ENCODE peak calls at places on chromosomes 1 and 21, in five cellular contexts. Q is tibial nerve, T is vagina, O is pancreas, P is mesendoderm. B is an unnamed sample.

GRCh38 chr1:154141240-154141639 is 13.6 kb downstream of the NUP210L start:
- DNase-seq in T (no peak), Q (no peak), O (no peak), P (no peak), B (no peak)

GRCh38 chr1:116811321-116811720 is 57.1 kb downstream of the CD2 start:
- DNase-seq in O (no peak), Q (no peak), P (no peak), T (no peak), B (no peak)

GRCh38 chr1:66261370-66261769 is 272.6 kb upstream of the SGIP1 start:
- DNase-seq in O (no peak), T (no peak), P (no peak), Q (no peak), B (no peak)

GRCh38 chr1:39949891-39950290 is 5.1 kb upstream of the MFSD2A start:
- DNase-seq in O (no peak), T (no peak), P (peak), Q (no peak), B (no peak)

GRCh38 chr1:215146252-215146975 is 63.9 kb downstream of the KCNK2 start:
- DNase-seq in O (no peak), T (no peak), Q (peak), P (peak), B (no peak)

GRCh38 chr1:110888049-110888448 is 15.1 kb downstream of the CD53 start:
- DNase-seq in P (no peak), Q (no peak), O (no peak), T (no peak), B (no peak)

GRCh38 chr1:18141661-18142060 is 34.1 kb downstream of the IGSF21 start:
- DNase-seq in O (no peak), P (no peak), Q (no peak), T (no peak), B (no peak)

GRCh38 chr1:53585116-53585515 is 125.9 kb downstream of the DMRTB1 start:
- DNase-seq in T (no peak), O (no peak), Q (no peak), P (no peak), B (no peak)

GRCh38 chr1:60866251-60866650 is 216.1 kb upstream of the NFIA start:
- DNase-seq in T (no peak), Q (no peak), O (no peak), P (no peak), B (no peak)

GRCh38 chr1:229853751-229854150 is 213.3 kb upstream of the GALNT2 start:
- DNase-seq in T (no peak), P (no peak), Q (no peak), O (no peak), B (no peak)

GRCh38 chr1:17228619-17229018 is 20.3 kb upstream of the PADI3 start:
- DNase-seq in O (no peak), P (no peak), Q (no peak), T (no peak), B (no peak)

GRCh38 chr1:204029016-204029415 is 43.9 kb upstream of the SOX13 start:
- DNase-seq in Q (no peak), P (no peak), O (no peak), T (no peak), B (no peak)

GRCh38 chr1:200780545-200781444 is 42.1 kb downstream of the CAMSAP2 start:
- DNase-seq in Q (no peak), O (no peak), P (peak), T (no peak), B (no peak)

GRCh38 chr1:55426619-55427018 is 211.5 kb upstream of the USP24 start:
- DNase-seq in Q (no peak), O (no peak), T (no peak), P (no peak), B (no peak)

GRCh38 chr1:177925006-177925405 is 44.9 kb downstream of the SEC16B start:
- DNase-seq in O (no peak), Q (no peak), P (no peak), T (no peak), B (no peak)

GRCh38 chr21:14741237-14741636 is 195.1 kb upstream of the SAMSN1 start:
- DNase-seq in O (no peak), P (peak), Q (no peak), T (no peak), B (no peak)

GRCh38 chr1:32197837-32198236 is 2.6 kb upstream of the CCDC28B start:
- DNase-seq in Q (no peak), O (no peak), P (no peak), T (no peak), B (no peak)

GRCh38 chr1:157403203-157403602 is 149.1 kb downstream of the FCRL5 start:
- DNase-seq in P (peak), Q (no peak), O (no peak), T (no peak), B (no peak)

GRCh38 chr1:39827201-39827600 is 38.5 kb upstream of the BMP8B start:
- DNase-seq in O (no peak), P (no peak), Q (no peak), T (no peak), B (no peak)

GRCh38 chr1:58592521-58593134 is 15.6 kb upstream of the TACSTD2 start:
- DNase-seq in T (no peak), O (peak), Q (no peak), P (peak), B (no peak)

GRCh38 chr1:176177764-176178163 is 29.3 kb downstream of the COP1 start:
- DNase-seq in P (peak), T (no peak), Q (no peak), O (no peak), B (no peak)

GRCh38 chr21:46486481-46487000 is 27.9 kb downstream of the DIP2A start:
- DNase-seq in T (no peak), P (no peak), Q (no peak), O (no peak), B (no peak)

GRCh38 chr1:61400131-61400530 is 317.8 kb downstream of the NFIA start:
- DNase-seq in T (no peak), O (no peak), Q (no peak), P (no peak), B (no peak)

GRCh38 chr1:159171254-159171687 is at the start of gene CADM3:
- DNase-seq in O (peak), T (no peak), Q (no peak), P (peak), B (no peak)
- H3K27ac ChIP-seq in O (no peak), T (peak), Q (peak), P (no peak), B (no peak)

DNA sequence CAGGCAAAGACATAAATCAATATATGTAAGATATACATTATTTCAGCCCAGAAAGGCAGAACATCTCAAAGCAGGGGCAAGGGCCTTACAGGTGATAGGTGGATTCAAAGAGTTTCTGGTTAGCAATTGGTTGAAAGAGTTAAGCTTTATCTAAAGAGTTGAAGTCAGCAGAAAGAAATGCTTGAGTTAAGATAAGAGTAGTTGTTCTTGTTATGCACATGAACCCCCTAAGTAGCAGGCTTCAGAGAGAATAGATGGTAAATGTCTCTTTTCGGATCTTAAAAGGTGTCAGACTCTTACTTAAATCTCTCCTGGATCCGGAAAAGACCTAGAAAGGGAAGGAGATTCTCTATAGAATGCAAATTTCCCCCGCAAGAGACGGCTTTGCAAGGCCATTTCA is 8.3 kb upstream of the ZBTB40 start:
- DNase-seq in T (no peak), Q (no peak), P (peak), O (no peak), B (no peak)
- H3K27ac ChIP-seq in T (no peak), Q (no peak), P (peak), O (no peak), B (no peak)

DNA sequence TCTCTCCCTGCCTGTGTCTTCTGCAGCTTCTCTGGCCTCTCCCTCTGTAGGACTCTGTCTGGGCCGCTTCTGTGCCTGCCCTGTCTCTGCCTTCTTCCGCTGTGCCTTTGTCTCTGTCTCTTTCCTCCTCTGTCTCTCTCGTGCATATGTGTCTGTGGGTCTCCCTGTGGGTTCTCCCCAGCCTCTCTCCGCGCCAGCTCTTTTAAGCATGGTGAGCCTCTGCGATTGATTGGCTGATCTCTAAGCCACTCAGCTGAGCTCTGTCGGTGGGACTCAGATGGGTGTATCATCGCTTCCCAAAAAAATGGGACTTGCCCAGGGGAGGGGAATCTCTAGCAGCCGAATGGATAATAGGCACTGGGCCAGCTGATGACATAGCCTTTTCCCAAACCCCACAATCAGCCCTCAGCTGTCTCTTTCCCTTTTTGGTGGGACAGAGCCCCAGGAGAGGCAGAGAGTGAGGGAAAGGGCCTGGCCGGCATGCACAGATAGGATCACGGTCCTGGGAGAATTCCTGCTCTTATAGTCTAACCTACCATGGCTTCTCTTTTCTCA is at the start of gene ADAMTS4:
- DNase-seq in P (peak), Q (peak), T (peak), O (no peak), B (no peak)
- H3K27ac ChIP-seq in P (no peak), Q (peak), T (peak), O (peak), B (no peak)

GRCh38 chr1:226072347-226072746 is 9.8 kb downstream of the H3-3A start:
- DNase-seq in P (no peak), T (no peak), Q (no peak), O (no peak), B (no peak)

GRCh38 chr1:226073184-226073950 is 10.9 kb downstream of the H3-3A start:
- DNase-seq in O (no peak), Q (no peak), T (no peak), P (no peak), B (no peak)

GRCh38 chr1:226066415-226067077 is 4.0 kb downstream of the H3-3A start:
- DNase-seq in Q (no peak), T (no peak), O (no peak), P (peak), B (no peak)

GRCh38 chr1:226074046-226074445 is 11.5 kb downstream of the H3-3A start:
- DNase-seq in O (no peak), P (no peak), T (no peak), Q (no peak), B (no peak)

GRCh38 chr1:226069818-226070489 is 7.4 kb downstream of the H3-3A start:
- DNase-seq in O (no peak), Q (no peak), P (no peak), T (no peak), B (no peak)
- H3K27ac ChIP-seq in O (no peak), Q (no peak), P (no peak), T (no peak), B (no peak)

DNA sequence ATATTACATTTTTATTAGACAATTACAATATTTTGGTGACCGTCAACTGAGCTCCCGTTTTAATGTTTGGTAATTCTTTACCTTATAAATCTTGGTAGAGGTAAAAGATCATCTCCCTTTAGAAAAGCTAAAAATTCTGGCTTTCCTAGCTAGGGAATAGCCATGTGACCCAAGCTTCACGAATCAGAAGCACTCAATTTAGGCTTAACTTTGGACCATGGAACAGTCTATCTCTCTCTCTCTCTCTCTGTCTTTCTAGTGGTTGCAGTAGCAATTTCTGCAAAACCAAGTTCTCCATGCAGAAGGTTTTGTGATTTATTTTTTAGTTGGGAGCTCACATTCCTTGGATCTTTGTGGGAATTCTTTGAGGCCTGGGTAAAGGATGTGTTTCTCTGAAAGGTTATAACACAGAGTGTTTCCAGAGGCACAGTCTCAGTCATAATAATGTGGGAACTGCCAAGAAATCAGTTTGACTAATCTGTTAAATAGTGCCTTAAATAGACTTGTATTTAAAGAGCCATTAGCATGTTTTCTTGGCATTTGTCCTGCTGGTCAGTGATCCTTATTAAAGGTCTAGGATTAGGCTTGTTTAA is 112.3 kb upstream of the COL11A1 start:
- DNase-seq in T (no peak), O (no peak), Q (no peak), P (no peak), B (no peak)
- H3K27ac ChIP-seq in T (no peak), O (no peak), Q (no peak), P (no peak), B (no peak)

GRCh38 chr1:169878498-169878897 is 15.2 kb downstream of the SCYL3 start:
- DNase-seq in O (no peak), Q (no peak), T (no peak), P (no peak), B (no peak)
- H3K27ac ChIP-seq in O (no peak), Q (no peak), T (no peak), P (no peak), B (no peak)

GRCh38 chr21:36734367-36735200 is 35.7 kb downstream of the SIM2 start:
- DNase-seq in O (no peak), T (no peak), Q (no peak), P (no peak), B (no peak)

GRCh38 chr21:36733857-36734256 is 34.9 kb downstream of the SIM2 start:
- DNase-seq in P (no peak), T (no peak), O (no peak), Q (no peak), B (no peak)

GRCh38 chr21:36732761-36733160 is 33.8 kb downstream of the SIM2 start:
- DNase-seq in O (no peak), T (no peak), P (no peak), Q (no peak), B (no peak)

GRCh38 chr21:36730291-36731281 is 31.7 kb downstream of the SIM2 start:
- DNase-seq in P (no peak), O (no peak), Q (no peak), T (no peak), B (no peak)

DNA sequence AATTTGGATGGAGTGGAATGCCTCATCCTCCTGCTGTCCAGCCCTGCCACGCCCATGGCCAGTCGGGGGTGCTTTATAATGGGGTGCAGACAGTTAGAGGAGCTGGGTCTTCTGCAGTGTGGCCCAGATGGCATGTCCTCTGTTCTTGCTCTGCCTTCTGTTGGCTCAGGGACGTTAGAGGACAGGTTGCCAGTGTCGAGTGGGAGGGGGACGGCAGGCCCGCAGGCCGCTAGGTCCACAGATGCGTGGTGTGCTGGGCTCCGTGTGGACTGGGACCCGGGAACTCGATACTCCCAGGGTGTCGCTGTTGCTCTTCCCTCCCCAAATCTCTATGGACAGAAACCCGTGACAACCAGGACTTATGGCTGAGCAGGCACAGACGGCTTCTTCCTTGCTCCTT is 33.3 kb downstream of the SIM2 start:
- DNase-seq in Q (no peak), T (no peak), P (no peak), O (no peak), B (no peak)
- H3K27ac ChIP-seq in Q (no peak), T (no peak), P (no peak), O (no peak), B (no peak)

GRCh38 chr1:14878951-14879350 is 274.6 kb upstream of the TMEM51 start:
- DNase-seq in P (no peak), Q (no peak), T (no peak), O (no peak), B (no peak)

GRCh38 chr1:14875781-14876564 is 277.5 kb downstream of the KAZN start:
- DNase-seq in P (peak), O (no peak), T (no peak), Q (no peak), B (no peak)

GRCh38 chr1:14876747-14877146 is 276.8 kb upstream of the TMEM51 start:
- DNase-seq in Q (no peak), P (no peak), T (no peak), O (no peak), B (no peak)

GRCh38 chr1:14878124-14878523 is 275.4 kb upstream of the TMEM51 start:
- DNase-seq in T (no peak), Q (no peak), P (no peak), O (no peak), B (no peak)

GRCh38 chr1:14877224-14877623 is 276.3 kb upstream of the TMEM51 start:
- DNase-seq in Q (no peak), P (no peak), O (no peak), T (no peak), B (no peak)
- H3K27ac ChIP-seq in Q (no peak), P (no peak), O (no peak), T (no peak), B (no peak)

GRCh38 chr1:158496379-158496778 is 24.4 kb downstream of the OR10R2 start:
- DNase-seq in O (no peak), P (peak), T (no peak), Q (no peak), B (peak)

GRCh38 chr1:158494737-158495136 is 22.7 kb downstream of the OR10R2 start:
- DNase-seq in T (no peak), O (no peak), P (no peak), Q (no peak), B (no peak)

GRCh38 chr1:158491372-158491771 is 19.4 kb downstream of the OR10R2 start:
- DNase-seq in P (no peak), Q (no peak), O (no peak), T (no peak), B (no peak)
- H3K27ac ChIP-seq in P (no peak), Q (no peak), O (no peak), T (no peak), B (no peak)

DNA sequence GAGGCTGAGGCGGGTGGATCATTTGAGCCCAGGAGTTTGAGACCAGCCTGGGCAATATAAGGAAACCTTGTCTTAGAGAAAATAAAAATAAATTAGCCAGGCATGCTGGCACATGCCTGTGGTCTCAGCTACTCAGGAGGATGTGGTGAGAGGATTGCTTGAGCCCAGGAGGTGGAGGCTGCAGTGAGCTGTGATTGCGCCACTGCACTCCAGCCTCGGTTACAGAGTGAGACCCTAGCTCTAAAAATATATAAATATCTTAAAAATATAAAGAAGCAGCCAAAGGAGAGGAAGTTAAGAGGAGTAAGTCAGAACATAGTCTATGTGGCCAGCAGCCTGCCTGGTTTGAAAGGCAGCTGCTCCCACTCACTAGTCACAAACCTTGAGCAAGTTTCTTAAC is 4.5 kb upstream of the IL10RB start:
- DNase-seq in P (no peak), T (no peak), O (no peak), Q (peak), B (no peak)
- H3K27ac ChIP-seq in P (no peak), T (no peak), O (no peak), Q (no peak), B (no peak)